ENCODE peak calls at places on chromosome 19, in five cellular contexts. N is colonic mucosa, R is sciatic nerve, G is renal cortical epithelial cell, M is small intestine. K is an unnamed sample.

GRCh38 chr19:19602136-19602712 is 16.3 kb downstream of the PBX4 start:
- DNase-seq in N (peak), M (peak), G (no peak), R (no peak), K (no peak)

GRCh38 chr19:9126900-9127405 is at the start of gene OR7G3:
- DNase-seq in R (no peak), M (no peak), N (no peak), G (no peak), K (no peak)

GRCh38 chr19:45276284-45276687 is 25.2 kb downstream of the MARK4 start:
- DNase-seq in N (no peak), M (no peak), R (no peak), G (no peak), K (no peak)

GRCh38 chr19:54594737-54595136 is 1.3 kb downstream of the LILRA1 start:
- DNase-seq in N (no peak), R (no peak), G (no peak), M (no peak), K (no peak)

GRCh38 chr19:41755328-41755913 is at the start of gene CEACAM6:
- DNase-seq in M (no peak), G (no peak), N (peak), R (no peak), K (no peak)

GRCh38 chr19:51709575-51709974 is 14.2 kb downstream of the HAS1 start:
- DNase-seq in G (no peak), M (no peak), R (no peak), N (no peak), K (no peak)

GRCh38 chr19:12792853-12793289 is 1.6 kb downstream of the JUNB start:
- DNase-seq in G (no peak), N (no peak), M (no peak), R (no peak), K (no peak)

GRCh38 chr19:52735734-52736133 is 890 bp upstream of the ZNF611 start:
- DNase-seq in G (peak), R (peak), M (no peak), N (peak), K (peak)

GRCh38 chr19:2254052-2254872 is 2.0 kb downstream of the JSRP1 start:
- DNase-seq in N (no peak), G (no peak), M (no peak), R (no peak), K (no peak)

GRCh38 chr19:53581871-53582279 is 43.9 kb downstream of the ZNF331 start:
- DNase-seq in R (no peak), G (no peak), N (no peak), M (no peak), K (no peak)

GRCh38 chr19:56577719-56578602 is 10.7 kb downstream of the ZNF470 start:
- DNase-seq in M (no peak), N (no peak), R (no peak), G (no peak), K (no peak)

GRCh38 chr19:44747739-44748425 is 626 bp upstream of the BCL3 start:
- DNase-seq in N (peak), G (peak), M (peak), R (peak), K (peak)

GRCh38 chr19:7507884-7508283 is 8.0 kb upstream of the ZNF358 start:
- DNase-seq in N (peak), M (peak), R (peak), G (peak), K (peak)

GRCh38 chr19:39501340-39501739 is 2.6 kb downstream of the DLL3 start:
- DNase-seq in N (no peak), M (no peak), G (no peak), R (no peak), K (no peak)

GRCh38 chr19:44848036-44848804 is 2.1 kb downstream of the NECTIN2 start:
- DNase-seq in N (peak), M (no peak), G (peak), R (no peak), K (peak)

GRCh38 chr19:40143612-40144011 is 47.6 kb upstream of the MAP3K10 start:
- DNase-seq in N (no peak), R (no peak), G (no peak), M (no peak), K (no peak)

GRCh38 chr19:11478167-11479089 is 2.4 kb downstream of the ELAVL3 start:
- DNase-seq in M (no peak), G (no peak), R (no peak), N (no peak), K (no peak)

GRCh38 chr19:5850743-5851293 is 431 bp downstream of the FUT3 start:
- DNase-seq in M (peak), N (peak), G (peak), R (no peak), K (no peak)

GRCh38 chr19:9381367-9381785 is 18.6 kb downstream of the ZNF177 start:
- DNase-seq in R (no peak), N (no peak), G (no peak), M (no peak), K (no peak)

GRCh38 chr19:30293051-30293785 is 79.0 kb upstream of the ZNF536 start:
- DNase-seq in R (no peak), G (no peak), M (no peak), N (no peak), K (no peak)

GRCh38 chr19:18290250-18291018 is 9.0 kb upstream of the JUND start:
- DNase-seq in G (no peak), R (peak), M (peak), N (no peak), K (no peak)

GRCh38 chr19:51431124-51431523 is 13.7 kb upstream of the SIGLEC10 start:
- DNase-seq in R (no peak), G (no peak), M (no peak), N (no peak), K (no peak)

GRCh38 chr19:10701955-10702307 is 692 bp downstream of the QTRT1 start:
- DNase-seq in N (peak), G (no peak), R (no peak), M (no peak), K (no peak)

GRCh38 chr19:4062576-4063368 is 3.9 kb downstream of the ZBTB7A start:
- DNase-seq in M (peak), R (no peak), G (no peak), N (peak), K (no peak)

GRCh38 chr19:40650749-40651305 is 39.6 kb downstream of the NUMBL start:
- DNase-seq in N (no peak), R (no peak), G (no peak), M (no peak), K (no peak)

GRCh38 chr19:55687281-55688172 is 12.5 kb downstream of the EPN1 start:
- DNase-seq in N (peak), R (no peak), G (no peak), M (peak), K (no peak)

GRCh38 chr19:35363711-35364425 is 5.6 kb downstream of the FFAR3 start:
- DNase-seq in G (no peak), M (no peak), N (no peak), R (no peak), K (no peak)

GRCh38 chr19:13103585-13103923 is 896 bp upstream of the LYL1 start:
- DNase-seq in N (no peak), M (no peak), G (no peak), R (no peak), K (no peak)